ENCODE peak calls at places on chromosomes 4 and X, in five cellular contexts. One of them, this sample, is unnamed.

GRCh38 chr4:86815653-86816052 is 33.5 kb downstream of the SLC10A6 start:
- DNase-seq in stimulated activated CD4-positive, alpha-beta T cell treated with anti-CD3 and anti-CD28 coated beads, Interleukin-4, amount 100 ng/mL, for 4 hours: no peak
- DNase-seq in heart left ventricle: no peak
- DNase-seq in activated T-cell treated with anti-CD3 and anti-CD28 coated beads for 24 hours: no peak
- DNase-seq in posterior vena cava: no peak
- DNase-seq in this sample: no peak

GRCh38 chrX:65463550-65463949 is 71.0 kb downstream of the LAS1L start:
- DNase-seq in stimulated activated CD4-positive, alpha-beta T cell treated with anti-CD3 and anti-CD28 coated beads, Interleukin-4, amount 100 ng/mL, for 4 hours: no peak
- DNase-seq in heart left ventricle: no peak
- DNase-seq in activated T-cell treated with anti-CD3 and anti-CD28 coated beads for 24 hours: no peak
- DNase-seq in posterior vena cava: no peak
- DNase-seq in this sample: no peak

GRCh38 chr4:81675785-81676427 is 204.2 kb upstream of the RASGEF1B start:
- DNase-seq in stimulated activated CD4-positive, alpha-beta T cell treated with anti-CD3 and anti-CD28 coated beads, Interleukin-4, amount 100 ng/mL, for 4 hours: no peak
- DNase-seq in heart left ventricle: peak; percentile 28
- DNase-seq in activated T-cell treated with anti-CD3 and anti-CD28 coated beads for 24 hours: no peak
- DNase-seq in posterior vena cava: no peak
- DNase-seq in this sample: no peak

GRCh38 chr4:152045781-152046571 is 285.2 kb upstream of the GATB start:
- DNase-seq in stimulated activated CD4-positive, alpha-beta T cell treated with anti-CD3 and anti-CD28 coated beads, Interleukin-4, amount 100 ng/mL, for 4 hours: no peak
- DNase-seq in heart left ventricle: no peak
- DNase-seq in activated T-cell treated with anti-CD3 and anti-CD28 coated beads for 24 hours: no peak
- DNase-seq in posterior vena cava: no peak
- DNase-seq in this sample: no peak

GRCh38 chrX:49064735-49065134 is 5.9 kb downstream of the CCDC120 start:
- DNase-seq in stimulated activated CD4-positive, alpha-beta T cell treated with anti-CD3 and anti-CD28 coated beads, Interleukin-4, amount 100 ng/mL, for 4 hours: no peak
- DNase-seq in heart left ventricle: no peak
- DNase-seq in activated T-cell treated with anti-CD3 and anti-CD28 coated beads for 24 hours: no peak
- DNase-seq in posterior vena cava: no peak
- DNase-seq in this sample: no peak

GRCh38 chr4:14446904-14447303 is 555.4 kb upstream of the CPEB2 start:
- DNase-seq in stimulated activated CD4-positive, alpha-beta T cell treated with anti-CD3 and anti-CD28 coated beads, Interleukin-4, amount 100 ng/mL, for 4 hours: no peak
- DNase-seq in heart left ventricle: no peak
- DNase-seq in activated T-cell treated with anti-CD3 and anti-CD28 coated beads for 24 hours: no peak
- DNase-seq in posterior vena cava: no peak
- DNase-seq in this sample: no peak

GRCh38 chr4:96459105-96459504 is 619.2 kb downstream of the PDHA2 start:
- DNase-seq in stimulated activated CD4-positive, alpha-beta T cell treated with anti-CD3 and anti-CD28 coated beads, Interleukin-4, amount 100 ng/mL, for 4 hours: no peak
- DNase-seq in heart left ventricle: no peak
- DNase-seq in activated T-cell treated with anti-CD3 and anti-CD28 coated beads for 24 hours: no peak
- DNase-seq in posterior vena cava: no peak
- DNase-seq in this sample: no peak

GRCh38 chr4:122689972-122690371 is 42.5 kb upstream of the BBS12 start:
- DNase-seq in stimulated activated CD4-positive, alpha-beta T cell treated with anti-CD3 and anti-CD28 coated beads, Interleukin-4, amount 100 ng/mL, for 4 hours: no peak
- DNase-seq in heart left ventricle: no peak
- DNase-seq in activated T-cell treated with anti-CD3 and anti-CD28 coated beads for 24 hours: no peak
- DNase-seq in posterior vena cava: no peak
- DNase-seq in this sample: no peak

GRCh38 chrX:53093177-53093655 is 726 bp upstream of the KANTR start:
- DNase-seq in stimulated activated CD4-positive, alpha-beta T cell treated with anti-CD3 and anti-CD28 coated beads, Interleukin-4, amount 100 ng/mL, for 4 hours: peak; percentile 67
- DNase-seq in heart left ventricle: peak; percentile 87
- DNase-seq in activated T-cell treated with anti-CD3 and anti-CD28 coated beads for 24 hours: peak; percentile 68
- DNase-seq in posterior vena cava: peak; percentile 94
- DNase-seq in this sample: peak; percentile 68

GRCh38 chr4:109365944-109366343 is 63.5 kb upstream of the COL25A1 start:
- DNase-seq in stimulated activated CD4-positive, alpha-beta T cell treated with anti-CD3 and anti-CD28 coated beads, Interleukin-4, amount 100 ng/mL, for 4 hours: no peak
- DNase-seq in heart left ventricle: no peak
- DNase-seq in activated T-cell treated with anti-CD3 and anti-CD28 coated beads for 24 hours: no peak
- DNase-seq in posterior vena cava: no peak
- DNase-seq in this sample: no peak

GRCh38 chr4:2303686-2304320 is 41.9 kb upstream of the MXD4 start:
- DNase-seq in stimulated activated CD4-positive, alpha-beta T cell treated with anti-CD3 and anti-CD28 coated beads, Interleukin-4, amount 100 ng/mL, for 4 hours: no peak
- DNase-seq in heart left ventricle: no peak
- DNase-seq in activated T-cell treated with anti-CD3 and anti-CD28 coated beads for 24 hours: no peak
- DNase-seq in posterior vena cava: peak; percentile 75
- DNase-seq in this sample: no peak

GRCh38 chrX:148588649-148589310 is 88.4 kb downstream of the AFF2 start:
- DNase-seq in stimulated activated CD4-positive, alpha-beta T cell treated with anti-CD3 and anti-CD28 coated beads, Interleukin-4, amount 100 ng/mL, for 4 hours: no peak
- DNase-seq in heart left ventricle: no peak
- DNase-seq in activated T-cell treated with anti-CD3 and anti-CD28 coated beads for 24 hours: no peak
- DNase-seq in posterior vena cava: no peak
- DNase-seq in this sample: no peak

GRCh38 chrX:23008431-23009099 is 8.8 kb downstream of the DDX53 start:
- DNase-seq in stimulated activated CD4-positive, alpha-beta T cell treated with anti-CD3 and anti-CD28 coated beads, Interleukin-4, amount 100 ng/mL, for 4 hours: no peak
- DNase-seq in heart left ventricle: no peak
- DNase-seq in activated T-cell treated with anti-CD3 and anti-CD28 coated beads for 24 hours: no peak
- DNase-seq in posterior vena cava: no peak
- DNase-seq in this sample: no peak

GRCh38 chr4:189823611-189824010 is 117.1 kb upstream of the FRG1 start:
- DNase-seq in stimulated activated CD4-positive, alpha-beta T cell treated with anti-CD3 and anti-CD28 coated beads, Interleukin-4, amount 100 ng/mL, for 4 hours: no peak
- DNase-seq in heart left ventricle: peak; percentile 37
- DNase-seq in activated T-cell treated with anti-CD3 and anti-CD28 coated beads for 24 hours: no peak
- DNase-seq in posterior vena cava: no peak
- DNase-seq in this sample: no peak

GRCh38 chr4:8844976-8845690 is 26.5 kb downstream of the HMX1 start:
- DNase-seq in stimulated activated CD4-positive, alpha-beta T cell treated with anti-CD3 and anti-CD28 coated beads, Interleukin-4, amount 100 ng/mL, for 4 hours: no peak
- DNase-seq in heart left ventricle: peak; percentile 4
- DNase-seq in activated T-cell treated with anti-CD3 and anti-CD28 coated beads for 24 hours: no peak
- DNase-seq in posterior vena cava: peak; percentile 60
- DNase-seq in this sample: no peak

GRCh38 chrX:49273181-49273727 is 3.7 kb downstream of the PPP1R3F start:
- DNase-seq in stimulated activated CD4-positive, alpha-beta T cell treated with anti-CD3 and anti-CD28 coated beads, Interleukin-4, amount 100 ng/mL, for 4 hours: no peak
- DNase-seq in heart left ventricle: no peak
- DNase-seq in activated T-cell treated with anti-CD3 and anti-CD28 coated beads for 24 hours: no peak
- DNase-seq in posterior vena cava: peak; percentile 7
- DNase-seq in this sample: no peak

GRCh38 chrX:130013661-130014060 is 31.2 kb downstream of the BCORL1 start:
- DNase-seq in stimulated activated CD4-positive, alpha-beta T cell treated with anti-CD3 and anti-CD28 coated beads, Interleukin-4, amount 100 ng/mL, for 4 hours: no peak
- DNase-seq in heart left ventricle: no peak
- DNase-seq in activated T-cell treated with anti-CD3 and anti-CD28 coated beads for 24 hours: no peak
- DNase-seq in posterior vena cava: no peak
- DNase-seq in this sample: no peak

GRCh38 chr4:108972613-108973283 is 209.9 kb upstream of the ETNPPL start:
- DNase-seq in stimulated activated CD4-positive, alpha-beta T cell treated with anti-CD3 and anti-CD28 coated beads, Interleukin-4, amount 100 ng/mL, for 4 hours: no peak
- DNase-seq in heart left ventricle: no peak
- DNase-seq in activated T-cell treated with anti-CD3 and anti-CD28 coated beads for 24 hours: no peak
- DNase-seq in posterior vena cava: no peak
- DNase-seq in this sample: no peak

GRCh38 chrX:139596068-139596467 is 65.5 kb downstream of the F9 start:
- DNase-seq in stimulated activated CD4-positive, alpha-beta T cell treated with anti-CD3 and anti-CD28 coated beads, Interleukin-4, amount 100 ng/mL, for 4 hours: no peak
- DNase-seq in heart left ventricle: no peak
- DNase-seq in activated T-cell treated with anti-CD3 and anti-CD28 coated beads for 24 hours: no peak
- DNase-seq in posterior vena cava: no peak
- DNase-seq in this sample: no peak

GRCh38 chr4:55125087-55125721 is at the start of gene KDR:
- DNase-seq in stimulated activated CD4-positive, alpha-beta T cell treated with anti-CD3 and anti-CD28 coated beads, Interleukin-4, amount 100 ng/mL, for 4 hours: no peak
- DNase-seq in heart left ventricle: peak; percentile 49
- DNase-seq in activated T-cell treated with anti-CD3 and anti-CD28 coated beads for 24 hours: no peak
- DNase-seq in posterior vena cava: peak; percentile 80
- DNase-seq in this sample: no peak

GRCh38 chr4:94758141-94758699 is 465 bp downstream of the BMPR1B start:
- DNase-seq in stimulated activated CD4-positive, alpha-beta T cell treated with anti-CD3 and anti-CD28 coated beads, Interleukin-4, amount 100 ng/mL, for 4 hours: no peak
- DNase-seq in heart left ventricle: peak; percentile 24
- DNase-seq in activated T-cell treated with anti-CD3 and anti-CD28 coated beads for 24 hours: no peak
- DNase-seq in posterior vena cava: peak; percentile 91
- DNase-seq in this sample: no peak

GRCh38 chr4:158065176-158065575 is 107.6 kb downstream of the GASK1B start:
- DNase-seq in stimulated activated CD4-positive, alpha-beta T cell treated with anti-CD3 and anti-CD28 coated beads, Interleukin-4, amount 100 ng/mL, for 4 hours: no peak
- DNase-seq in heart left ventricle: no peak
- DNase-seq in activated T-cell treated with anti-CD3 and anti-CD28 coated beads for 24 hours: no peak
- DNase-seq in posterior vena cava: no peak
- DNase-seq in this sample: no peak

GRCh38 chr4:14802596-14802995 is 199.7 kb upstream of the CPEB2 start:
- DNase-seq in stimulated activated CD4-positive, alpha-beta T cell treated with anti-CD3 and anti-CD28 coated beads, Interleukin-4, amount 100 ng/mL, for 4 hours: no peak
- DNase-seq in heart left ventricle: no peak
- DNase-seq in activated T-cell treated with anti-CD3 and anti-CD28 coated beads for 24 hours: no peak
- DNase-seq in posterior vena cava: no peak
- DNase-seq in this sample: no peak

GRCh38 chr4:143743591-143743990 is 43.1 kb upstream of the FREM3 start:
- DNase-seq in stimulated activated CD4-positive, alpha-beta T cell treated with anti-CD3 and anti-CD28 coated beads, Interleukin-4, amount 100 ng/mL, for 4 hours: no peak
- DNase-seq in heart left ventricle: no peak
- DNase-seq in activated T-cell treated with anti-CD3 and anti-CD28 coated beads for 24 hours: no peak
- DNase-seq in posterior vena cava: no peak
- DNase-seq in this sample: no peak

GRCh38 chrX:131621650-131622049 is 77.8 kb downstream of the OR13H1 start:
- DNase-seq in stimulated activated CD4-positive, alpha-beta T cell treated with anti-CD3 and anti-CD28 coated beads, Interleukin-4, amount 100 ng/mL, for 4 hours: no peak
- DNase-seq in heart left ventricle: no peak
- DNase-seq in activated T-cell treated with anti-CD3 and anti-CD28 coated beads for 24 hours: no peak
- DNase-seq in posterior vena cava: no peak
- DNase-seq in this sample: no peak

GRCh38 chrX:152904151-152905080 is 6.5 kb downstream of the ZNF185 start:
- DNase-seq in stimulated activated CD4-positive, alpha-beta T cell treated with anti-CD3 and anti-CD28 coated beads, Interleukin-4, amount 100 ng/mL, for 4 hours: peak; percentile 8
- DNase-seq in heart left ventricle: no peak
- DNase-seq in activated T-cell treated with anti-CD3 and anti-CD28 coated beads for 24 hours: peak; percentile 4
- DNase-seq in posterior vena cava: no peak
- DNase-seq in this sample: no peak

GRCh38 chr4:147891476-147892115 is 159.7 kb downstream of the ARHGAP10 start:
- DNase-seq in stimulated activated CD4-positive, alpha-beta T cell treated with anti-CD3 and anti-CD28 coated beads, Interleukin-4, amount 100 ng/mL, for 4 hours: no peak
- DNase-seq in heart left ventricle: no peak
- DNase-seq in activated T-cell treated with anti-CD3 and anti-CD28 coated beads for 24 hours: no peak
- DNase-seq in posterior vena cava: no peak
- DNase-seq in this sample: no peak

GRCh38 chr4:80492761-80493160 is 157.2 kb downstream of the CFAP299 start:
- DNase-seq in stimulated activated CD4-positive, alpha-beta T cell treated with anti-CD3 and anti-CD28 coated beads, Interleukin-4, amount 100 ng/mL, for 4 hours: peak; percentile 38
- DNase-seq in heart left ventricle: no peak
- DNase-seq in activated T-cell treated with anti-CD3 and anti-CD28 coated beads for 24 hours: peak; percentile 11
- DNase-seq in posterior vena cava: no peak
- DNase-seq in this sample: no peak

This sample was measured in activated T-helper 9 cell treated with anti-CD3 and anti-CD28 coated beads, Interleukin-2, amount 50 U/mL, for 16 hours.